ENCODE peak calls at places on chromosomes 3 and 15, in five cellular contexts. One of them, this sample, is unnamed. For H3K36me3, the result is how much of the 10 kb centered on the place peaks cover.

GRCh38 chr15:84944311-84944710 is 37.3 kb upstream of the PDE8A start:
- DNase-seq in H1: no peak
- DNase-seq in fibroblast of lung: no peak
- DNase-seq in astrocyte: no peak
- DNase-seq in body of pancreas: no peak
- DNase-seq in this sample: no peak

GRCh38 chr15:27249046-27249722 is 278.2 kb downstream of the GABRG3 start:
- DNase-seq in H1: no peak
- DNase-seq in fibroblast of lung: no peak
- DNase-seq in astrocyte: no peak
- DNase-seq in body of pancreas: no peak
- DNase-seq in this sample: no peak

GRCh38 chr3:119211193-119211592 is 29.5 kb downstream of the B4GALT4 start:
- DNase-seq in H1: no peak
- DNase-seq in fibroblast of lung: no peak
- DNase-seq in astrocyte: no peak
- DNase-seq in body of pancreas: no peak
- DNase-seq in this sample: no peak

GRCh38 chr3:183073839-183074615 is 25.3 kb downstream of the MCCC1 start:
- DNase-seq in H1: no peak
- DNase-seq in fibroblast of lung: no peak
- DNase-seq in astrocyte: no peak
- DNase-seq in body of pancreas: no peak
- DNase-seq in this sample: no peak

GRCh38 chr15:47289667-47290066 is 427.6 kb upstream of the SEMA6D start:
- DNase-seq in H1: no peak
- DNase-seq in fibroblast of lung: no peak
- DNase-seq in astrocyte: no peak
- DNase-seq in body of pancreas: no peak
- DNase-seq in this sample: no peak

GRCh38 chr15:43169888-43170287 is 15.3 kb upstream of the CCNDBP1 start:
- DNase-seq in H1: no peak
- DNase-seq in fibroblast of lung: no peak
- DNase-seq in astrocyte: peak
- DNase-seq in body of pancreas: no peak
- DNase-seq in this sample: no peak

GRCh38 chr3:89617706-89618105 is 510.3 kb downstream of the EPHA3 start:
- DNase-seq in H1: no peak
- DNase-seq in fibroblast of lung: no peak
- DNase-seq in astrocyte: no peak
- DNase-seq in body of pancreas: no peak
- DNase-seq in this sample: no peak

GRCh38 chr15:69729167-69729748 is 276.6 kb downstream of the RPLP1 start:
- DNase-seq in H1: no peak
- DNase-seq in fibroblast of lung: peak
- DNase-seq in astrocyte: no peak
- DNase-seq in body of pancreas: peak
- DNase-seq in this sample: peak

GRCh38 chr3:127212711-127213110 is 19.8 kb downstream of the PRR23E start:
- DNase-seq in H1: no peak
- DNase-seq in fibroblast of lung: no peak
- DNase-seq in astrocyte: no peak
- DNase-seq in body of pancreas: no peak
- DNase-seq in this sample: no peak

GRCh38 chr3:40333416-40333815 is 23.9 kb downstream of the EIF1B start:
- DNase-seq in H1: no peak
- DNase-seq in fibroblast of lung: no peak
- DNase-seq in astrocyte: no peak
- DNase-seq in body of pancreas: peak
- DNase-seq in this sample: no peak

GRCh38 chr3:101633186-101633585 is 43.7 kb downstream of the ZBTB11 start:
- DNase-seq in H1: no peak
- DNase-seq in fibroblast of lung: no peak
- DNase-seq in astrocyte: no peak
- DNase-seq in body of pancreas: no peak
- DNase-seq in this sample: no peak

GRCh38 chr3:136630911-136631310 is 121.3 kb downstream of the STAG1 start:
- DNase-seq in H1: no peak
- DNase-seq in fibroblast of lung: peak
- DNase-seq in astrocyte: no peak
- DNase-seq in body of pancreas: no peak
- DNase-seq in this sample: no peak

GRCh38 chr3:134381836-134382442 is 7.7 kb upstream of the AMOTL2 start:
- DNase-seq in H1: no peak
- DNase-seq in fibroblast of lung: no peak
- DNase-seq in astrocyte: no peak
- DNase-seq in body of pancreas: peak
- DNase-seq in this sample: no peak

GRCh38 chr3:66010348-66011097 is 28.2 kb downstream of the MAGI1 start:
- DNase-seq in H1: peak
- DNase-seq in fibroblast of lung: no peak
- DNase-seq in astrocyte: no peak
- DNase-seq in body of pancreas: no peak
- DNase-seq in this sample: no peak

GRCh38 chr15:68517285-68517711 is 61.5 kb upstream of the CORO2B start:
- DNase-seq in H1: no peak
- DNase-seq in fibroblast of lung: no peak
- DNase-seq in astrocyte: peak
- DNase-seq in body of pancreas: no peak
- DNase-seq in this sample: no peak

GRCh38 chr15:92059036-92059970 is 205.8 kb downstream of the SLCO3A1 start:
- DNase-seq in H1: no peak
- DNase-seq in fibroblast of lung: no peak
- DNase-seq in astrocyte: no peak
- DNase-seq in body of pancreas: no peak
- DNase-seq in this sample: no peak

GRCh38 chr3:177451940-177452484 is 254.7 kb upstream of the TBL1XR1 start:
- DNase-seq in H1: no peak
- DNase-seq in fibroblast of lung: peak
- DNase-seq in astrocyte: peak
- DNase-seq in body of pancreas: no peak
- DNase-seq in this sample: no peak

GRCh38 chr15:56040081-56041035 is 46.9 kb upstream of the NEDD4 start:
- DNase-seq in H1: peak
- DNase-seq in fibroblast of lung: peak
- DNase-seq in astrocyte: peak
- DNase-seq in body of pancreas: peak
- DNase-seq in this sample: no peak

GRCh38 chr3:116905805-116906204 is 196.2 kb downstream of the TUSC7 start:
- DNase-seq in H1: no peak
- DNase-seq in fibroblast of lung: no peak
- DNase-seq in astrocyte: peak
- DNase-seq in body of pancreas: no peak
- DNase-seq in this sample: no peak

GRCh38 chr3:189353988-189354735 is 182.4 kb downstream of the TPRG1 start:
- DNase-seq in H1: no peak
- DNase-seq in fibroblast of lung: no peak
- DNase-seq in astrocyte: no peak
- DNase-seq in body of pancreas: no peak
- DNase-seq in this sample: no peak

GRCh38 chr3:142127941-142128658 is 21.2 kb downstream of the TFDP2 start:
- DNase-seq in H1: no peak
- DNase-seq in fibroblast of lung: no peak
- DNase-seq in astrocyte: no peak
- DNase-seq in body of pancreas: no peak
- DNase-seq in this sample: no peak

GRCh38 chr3:15634671-15635661 is 33.4 kb downstream of the BTD start:
- DNase-seq in H1: no peak
- DNase-seq in fibroblast of lung: peak
- DNase-seq in astrocyte: peak
- DNase-seq in body of pancreas: no peak
- DNase-seq in this sample: no peak

GRCh38 chr3:177371903-177372302 is 174.6 kb upstream of the TBL1XR1 start:
- DNase-seq in H1: no peak
- DNase-seq in fibroblast of lung: no peak
- DNase-seq in astrocyte: no peak
- DNase-seq in body of pancreas: no peak
- DNase-seq in this sample: no peak

GRCh38 chr15:60899322-60899966 is 329.7 kb downstream of the RORA start:
- DNase-seq in H1: no peak
- DNase-seq in fibroblast of lung: no peak
- DNase-seq in astrocyte: no peak
- DNase-seq in body of pancreas: no peak
- DNase-seq in this sample: no peak

GRCh38 chr3:68088216-68088615 is 433.8 kb upstream of the SUCLG2 start:
- DNase-seq in H1: no peak
- DNase-seq in fibroblast of lung: no peak
- DNase-seq in astrocyte: no peak
- DNase-seq in body of pancreas: peak
- DNase-seq in this sample: peak

GRCh38 chr3:38268522-38268921 is 2.9 kb downstream of the SLC22A13 start:
- DNase-seq in H1: no peak
- DNase-seq in fibroblast of lung: no peak
- DNase-seq in astrocyte: no peak
- DNase-seq in body of pancreas: no peak
- DNase-seq in this sample: no peak

GRCh38 chr3:184477940-184478339 is 83.6 kb upstream of the EPHB3 start:
- DNase-seq in H1: no peak
- DNase-seq in fibroblast of lung: no peak
- DNase-seq in astrocyte: no peak
- DNase-seq in body of pancreas: no peak
- DNase-seq in this sample: no peak

GRCh38 chr15:23877502-23878412 is 190.7 kb upstream of the NDN start:
- DNase-seq in H1: no peak
- DNase-seq in fibroblast of lung: peak
- DNase-seq in astrocyte: no peak
- DNase-seq in body of pancreas: peak
- DNase-seq in this sample: no peak

GRCh38 chr3:76242886-76243753 is 457.8 kb upstream of the ZNF717 start:
- DNase-seq in H1: no peak
- DNase-seq in fibroblast of lung: no peak
- DNase-seq in astrocyte: no peak
- DNase-seq in body of pancreas: no peak
- DNase-seq in this sample: no peak

GRCh38 chr3:64049832-64050231 is 26.5 kb upstream of the PSMD6 start:
- DNase-seq in H1: peak
- DNase-seq in fibroblast of lung: no peak
- DNase-seq in astrocyte: no peak
- DNase-seq in body of pancreas: no peak
- DNase-seq in this sample: no peak
- H3K27ac ChIP-seq in H1: no peak
- H3K27ac ChIP-seq in fibroblast of lung: no peak
- H3K27ac ChIP-seq in astrocyte: peak
- H3K27ac ChIP-seq in body of pancreas: no peak
- H3K27ac ChIP-seq in this sample: no peak

GRCh38 chr15:57592426-57592825 is 722 bp downstream of the MYZAP start:
- DNase-seq in H1: no peak
- DNase-seq in fibroblast of lung: no peak
- DNase-seq in astrocyte: no peak
- DNase-seq in body of pancreas: peak
- DNase-seq in this sample: no peak
- H3K4me3 ChIP-seq in H1: peak
- H3K4me3 ChIP-seq in fibroblast of lung: no peak
- H3K4me3 ChIP-seq in astrocyte: no peak
- H3K4me3 ChIP-seq in body of pancreas: peak
- H3K4me3 ChIP-seq in this sample: no peak

DNA sequence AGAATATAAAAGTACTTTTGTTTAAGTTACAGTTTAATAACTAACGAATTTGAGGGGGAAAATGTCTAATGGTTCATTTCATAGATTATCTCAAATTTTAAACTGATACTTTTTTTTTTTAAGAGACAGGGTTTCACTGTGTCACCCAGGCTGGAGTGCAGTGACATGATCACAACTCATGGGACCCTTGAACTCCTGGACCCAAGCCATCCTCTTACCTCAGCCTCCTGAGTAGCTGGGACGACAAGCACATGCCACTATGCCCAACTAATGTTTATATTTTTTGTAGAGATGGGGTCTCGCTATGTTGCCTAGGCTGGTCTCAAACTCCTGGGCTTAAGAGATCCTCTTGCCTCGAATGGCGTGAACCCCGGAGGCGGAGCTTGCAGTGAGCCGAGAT is 16.5 kb downstream of the LRRC58 start:
- DNase-seq in H1: no peak
- DNase-seq in fibroblast of lung: no peak
- DNase-seq in astrocyte: no peak
- DNase-seq in body of pancreas: no peak
- DNase-seq in this sample: no peak
- H3K36me3 ChIP-seq in H1: under half
- H3K36me3 ChIP-seq in fibroblast of lung: under half
- H3K36me3 ChIP-seq in astrocyte: under half
- H3K36me3 ChIP-seq in body of pancreas: under half
- H3K36me3 ChIP-seq in this sample: under half

GRCh38 chr15:29871401-29871800 is 49.1 kb upstream of the TJP1 start:
- DNase-seq in H1: no peak
- DNase-seq in fibroblast of lung: no peak
- DNase-seq in astrocyte: no peak
- DNase-seq in body of pancreas: peak
- DNase-seq in this sample: no peak
- H3K27ac ChIP-seq in H1: no peak
- H3K27ac ChIP-seq in fibroblast of lung: no peak
- H3K27ac ChIP-seq in astrocyte: peak
- H3K27ac ChIP-seq in body of pancreas: peak
- H3K27ac ChIP-seq in this sample: no peak

DNA sequence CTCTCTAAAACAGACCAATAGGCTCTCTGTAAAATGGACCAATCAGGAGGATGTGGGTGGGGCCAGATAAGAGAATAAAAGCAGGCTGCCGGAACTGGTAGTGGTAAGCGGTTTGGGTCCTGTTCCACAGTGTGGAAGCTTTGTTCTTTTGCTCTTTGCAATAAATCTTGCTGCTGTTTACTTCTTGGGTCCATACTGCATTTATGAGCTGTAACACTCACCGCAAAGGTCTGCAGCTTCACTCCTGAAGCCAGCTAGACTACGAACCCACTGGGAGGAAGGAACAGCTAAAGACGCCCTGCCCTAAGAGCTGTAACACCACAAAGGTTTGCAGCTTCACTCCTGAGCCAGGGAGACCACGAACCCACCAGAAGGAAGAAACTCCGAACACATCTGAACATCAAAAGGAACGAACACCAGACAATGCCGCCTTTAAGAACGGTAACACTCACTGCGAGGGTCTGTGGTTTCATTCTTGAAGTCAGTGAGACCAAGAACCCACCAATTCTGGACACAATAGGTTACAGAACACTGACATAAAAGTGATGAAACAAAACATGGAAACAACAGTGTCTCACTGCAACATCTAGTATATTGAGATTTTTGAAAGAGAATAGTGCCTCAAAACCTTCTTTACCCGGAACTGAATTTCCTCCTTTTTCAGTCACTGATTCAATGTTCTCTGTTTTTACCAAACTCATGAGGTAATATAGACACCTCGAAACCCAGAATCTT is 28.8 kb upstream of the PLSCR2 start:
- DNase-seq in H1: no peak
- DNase-seq in fibroblast of lung: no peak
- DNase-seq in astrocyte: no peak
- DNase-seq in body of pancreas: no peak
- DNase-seq in this sample: no peak
- H3K4me3 ChIP-seq in H1: no peak
- H3K4me3 ChIP-seq in fibroblast of lung: no peak
- H3K4me3 ChIP-seq in astrocyte: no peak
- H3K4me3 ChIP-seq in body of pancreas: no peak
- H3K4me3 ChIP-seq in this sample: peak